ENCODE peak calls at places on chromosomes 12 and 14, in six cellular contexts. X, B, V, P, C and Y are unnamed samples.

GRCh38 chr14:54881235-54881760 is 21.3 kb downstream of the GCH1 start:
- DNase-seq in C (no peak), V (no peak), P (no peak), X (no peak), B (peak), Y (no peak)

GRCh38 chr14:84254205-84254788 is 1275.6 kb upstream of the FLRT2 start:
- DNase-seq in P (no peak), V (no peak), X (no peak), C (no peak), B (no peak), Y (no peak)

GRCh38 chr12:108786450-108786849 is 55.1 kb upstream of the CORO1C start:
- DNase-seq in P (no peak), V (no peak), C (no peak), B (no peak), X (no peak), Y (no peak)

GRCh38 chr14:72512925-72513324 is 381.0 kb downstream of the DPF3 start:
- DNase-seq in P (no peak), B (no peak), C (no peak), V (no peak), X (no peak), Y (no peak)

GRCh38 chr12:113684908-113685512 is 213.3 kb upstream of the LHX5 start:
- DNase-seq in V (no peak), B (no peak), C (no peak), P (no peak), X (no peak), Y (no peak)

GRCh38 chr12:62813031-62813829 is 121.7 kb downstream of the PPM1H start:
- DNase-seq in P (peak), B (peak), C (peak), X (peak), V (no peak), Y (peak)

GRCh38 chr12:24201258-24201970 is 251.9 kb upstream of the SOX5 start:
- DNase-seq in C (no peak), X (no peak), V (no peak), B (peak), P (no peak), Y (no peak)

GRCh38 chr12:130509454-130509853 is 171.8 kb downstream of the PIWIL1 start:
- DNase-seq in P (no peak), X (no peak), V (no peak), C (no peak), B (no peak), Y (no peak)

GRCh38 chr12:122834229-122834920 is 882 bp upstream of the HIP1R start:
- DNase-seq in C (peak), X (peak), B (no peak), V (no peak), P (peak), Y (peak)

GRCh38 chr12:108509806-108510205 is 5.3 kb upstream of the FICD start:
- DNase-seq in B (no peak), X (no peak), C (no peak), P (no peak), V (no peak), Y (no peak)

GRCh38 chr12:90024261-90024660 is 315.6 kb upstream of the ATP2B1 start:
- DNase-seq in V (no peak), B (no peak), P (no peak), X (no peak), C (no peak), Y (no peak)

GRCh38 chr12:16347391-16348298 is at the start of gene MGST1:
- DNase-seq in C (peak), B (peak), P (peak), V (no peak), X (peak), Y (no peak)

GRCh38 chr12:75909714-75910451 is 121.7 kb downstream of the PHLDA1 start:
- DNase-seq in B (no peak), X (no peak), V (no peak), P (no peak), C (no peak), Y (no peak)

GRCh38 chr14:62213516-62213915 is 451.3 kb downstream of the SNAPC1 start:
- DNase-seq in C (no peak), P (no peak), B (peak), X (no peak), V (no peak), Y (no peak)

GRCh38 chr12:2722806-2723205 is 72.0 kb upstream of the FKBP4 start:
- DNase-seq in P (no peak), V (no peak), B (no peak), X (no peak), C (no peak), Y (no peak)

GRCh38 chr12:40049268-40049667 is 56.6 kb downstream of the SLC2A13 start:
- DNase-seq in B (no peak), V (no peak), P (no peak), C (no peak), X (no peak), Y (no peak)

GRCh38 chr12:83016226-83016835 is 329.6 kb downstream of the TMTC2 start:
- DNase-seq in B (no peak), P (no peak), X (no peak), C (no peak), V (no peak), Y (no peak)

GRCh38 chr12:19183121-19183838 is 53.7 kb downstream of the PLEKHA5 start:
- DNase-seq in X (no peak), V (no peak), P (no peak), B (peak), C (no peak), Y (no peak)